ENCODE peak calls at places on chromosomes 5 and 9, in ten cellular contexts. L is stimulated activated CD4-positive, alpha-beta T cell treated with anti-CD3 and anti-CD28 coated beads, Interleukin-1b, Interleukin-23, amount 100 ng/mL, for 24 hours; W is pancreas; F is GM12864; V is right cardiac atrium; O is epithelial cell of esophagus; J is activated T-helper 1 cell treated with anti-CD3 and anti-CD28 coated beads, Interleukin-2, amount 50 U/mL, for 16 hours; P is activated naive CD4-positive, alpha-beta T cell treated with Interleukin-2 at 50 U/mL for 16 hours; D is AML-193; B is CD8-positive, alpha-beta memory T cell. S is an unnamed sample.

GRCh38 chr9:30178586-30178985 is 2205.9 kb upstream of the ACO1 start:
- DNase-seq in L (no peak), O (no peak), D (no peak), F (no peak), J (no peak), V (no peak), W (no peak), B (no peak), P (no peak), S (no peak)

GRCh38 chr5:137374110-137374853 is 124.8 kb downstream of the SPOCK1 start:
- DNase-seq in L (no peak), W (no peak), F (no peak), V (no peak), P (no peak), J (no peak), B (no peak), D (no peak), O (no peak), S (peak)

GRCh38 chr5:175236176-175236575 is 207.8 kb downstream of the DRD1 start:
- DNase-seq in O (no peak), D (no peak), B (no peak), J (no peak), V (no peak), L (no peak), P (no peak), W (no peak), F (no peak), S (no peak)

GRCh38 chr9:81318571-81318970 is 370.8 kb downstream of the TLE1 start:
- DNase-seq in O (peak), P (no peak), F (no peak), J (no peak), W (no peak), B (no peak), L (no peak), V (no peak), D (no peak), S (no peak)

GRCh38 chr5:24789631-24790354 is 145.0 kb upstream of the CDH10 start:
- DNase-seq in F (no peak), P (no peak), D (no peak), W (no peak), O (no peak), L (no peak), V (no peak), B (no peak), J (no peak), S (no peak)

GRCh38 chr5:109352475-109352874 is 57.3 kb downstream of the PJA2 start:
- DNase-seq in P (no peak), F (no peak), O (no peak), L (no peak), J (no peak), B (no peak), D (no peak), V (no peak), W (no peak), S (no peak)

GRCh38 chr9:130045657-130046450 is 2.9 kb upstream of the FNBP1 start:
- DNase-seq in O (no peak), W (no peak), L (no peak), B (no peak), V (no peak), D (no peak), J (no peak), P (no peak), F (no peak), S (no peak)

GRCh38 chr9:120324461-120324860 is 255.5 kb downstream of the CDK5RAP2 start:
- DNase-seq in F (no peak), W (no peak), V (no peak), O (no peak), J (no peak), L (no peak), B (no peak), D (no peak), P (no peak), S (no peak)

GRCh38 chr9:21314152-21314551 is 9.0 kb upstream of the IFNA5 start:
- DNase-seq in O (no peak), B (no peak), F (no peak), D (no peak), L (no peak), W (no peak), J (no peak), P (no peak), V (no peak), S (no peak)

GRCh38 chr5:111197523-111197922 is 26.7 kb upstream of the CAMK4 start:
- DNase-seq in D (no peak), P (no peak), O (no peak), J (no peak), W (no peak), L (no peak), B (no peak), V (peak), F (no peak), S (peak)

GRCh38 chr9:68747043-68747533 is 42.0 kb downstream of the PIP5K1B start:
- DNase-seq in O (peak), D (no peak), F (no peak), W (no peak), B (no peak), L (no peak), P (no peak), V (no peak), J (no peak), S (no peak)

GRCh38 chr9:79664375-79664825 is 92.6 kb downstream of the TLE4 start:
- DNase-seq in B (no peak), W (no peak), V (no peak), O (no peak), J (no peak), D (no peak), P (no peak), L (no peak), F (no peak), S (no peak)

GRCh38 chr9:131723632-131724031 is 16.2 kb downstream of the RAPGEF1 start:
- DNase-seq in L (no peak), V (no peak), P (no peak), J (no peak), W (no peak), B (no peak), F (no peak), O (no peak), D (no peak), S (no peak)

S was measured in A673.